ENCODE peak calls at places on chromosome 16, in four cellular contexts. One of them, this sample, is unnamed. For H3K79me2, the result is how much of the 10 kb centered on the place peaks cover.

GRCh38 chr16:68921654-68922053 is 78.3 kb downstream of the TANGO6 start:
- DNase-seq in Karpas-422: no peak
- DNase-seq in GM23248: no peak
- DNase-seq in GM12878: no peak
- DNase-seq in this sample: peak

GRCh38 chr16:55496509-55497145 is 12.2 kb upstream of the LPCAT2 start:
- DNase-seq in Karpas-422: no peak
- DNase-seq in GM12878: no peak
- DNase-seq in GM23248: no peak
- DNase-seq in this sample: no peak

GRCh38 chr16:66382171-66382965 is 15.9 kb downstream of the CDH5 start:
- DNase-seq in GM12878: no peak
- DNase-seq in GM23248: peak
- DNase-seq in Karpas-422: no peak
- DNase-seq in this sample: no peak

GRCh38 chr16:766820-767640 is 6.5 kb downstream of the MSLN start:
- DNase-seq in Karpas-422: no peak
- DNase-seq in GM12878: no peak
- DNase-seq in GM23248: peak
- DNase-seq in this sample: no peak

GRCh38 chr16:58249780-58250478 is 44.9 kb downstream of the PRSS54 start:
- DNase-seq in GM23248: peak
- DNase-seq in GM12878: peak
- DNase-seq in Karpas-422: peak
- DNase-seq in this sample: peak

GRCh38 chr16:80198265-80198994 is 342.4 kb upstream of the DYNLRB2 start:
- DNase-seq in GM12878: no peak
- DNase-seq in Karpas-422: no peak
- DNase-seq in GM23248: peak
- DNase-seq in this sample: no peak

GRCh38 chr16:61968242-61968978 is 67.8 kb downstream of the CDH8 start:
- DNase-seq in GM12878: no peak
- DNase-seq in GM23248: no peak
- DNase-seq in Karpas-422: no peak
- DNase-seq in this sample: no peak

GRCh38 chr16:55323637-55324490 is at the start of gene IRX6:
- DNase-seq in GM23248: peak
- DNase-seq in GM12878: no peak
- DNase-seq in Karpas-422: peak
- DNase-seq in this sample: peak

GRCh38 chr16:10616744-10617640 is 36.6 kb upstream of the EMP2 start:
- DNase-seq in Karpas-422: no peak
- DNase-seq in GM23248: peak
- DNase-seq in GM12878: no peak
- DNase-seq in this sample: peak

GRCh38 chr16:59573528-59574271 is 839.6 kb upstream of the GOT2 start:
- DNase-seq in GM23248: peak
- DNase-seq in GM12878: no peak
- DNase-seq in Karpas-422: no peak
- DNase-seq in this sample: no peak

GRCh38 chr16:79092846-79093245 is 507.7 kb downstream of the MAF start:
- DNase-seq in Karpas-422: no peak
- DNase-seq in GM12878: no peak
- DNase-seq in GM23248: no peak
- DNase-seq in this sample: no peak

GRCh38 chr16:90012978-90013745 is 6.1 kb downstream of the DBNDD1 start:
- DNase-seq in GM12878: no peak
- DNase-seq in Karpas-422: peak
- DNase-seq in GM23248: no peak
- DNase-seq in this sample: no peak

GRCh38 chr16:51763072-51763658 is 612.1 kb upstream of the SALL1 start:
- DNase-seq in Karpas-422: no peak
- DNase-seq in GM12878: no peak
- DNase-seq in GM23248: no peak
- DNase-seq in this sample: peak

GRCh38 chr16:79261461-79261860 is 339.1 kb downstream of the MAF start:
- DNase-seq in GM23248: no peak
- DNase-seq in Karpas-422: peak
- DNase-seq in GM12878: no peak
- DNase-seq in this sample: peak

GRCh38 chr16:20743591-20743990 is 2.0 kb upstream of the THUMPD1 start:
- DNase-seq in GM23248: no peak
- DNase-seq in Karpas-422: no peak
- DNase-seq in GM12878: no peak
- DNase-seq in this sample: no peak

GRCh38 chr16:62170642-62171041 is 134.4 kb upstream of the CDH8 start:
- DNase-seq in GM23248: no peak
- DNase-seq in GM12878: no peak
- DNase-seq in Karpas-422: no peak
- DNase-seq in this sample: no peak

GRCh38 chr16:18800674-18801196 is 614 bp downstream of the ARL6IP1 start:
- DNase-seq in Karpas-422: no peak
- DNase-seq in GM23248: peak
- DNase-seq in GM12878: no peak
- DNase-seq in this sample: peak

GRCh38 chr16:15031596-15031995 is 24.3 kb downstream of the NTAN1 start:
- DNase-seq in GM12878: no peak
- DNase-seq in GM23248: no peak
- DNase-seq in Karpas-422: no peak
- DNase-seq in this sample: no peak

GRCh38 chr16:30557397-30557949 is 701 bp downstream of the ZNF764 start:
- DNase-seq in GM12878: no peak
- DNase-seq in Karpas-422: peak
- DNase-seq in GM23248: peak
- DNase-seq in this sample: no peak

GRCh38 chr16:12155235-12155634 is 178.7 kb downstream of the SNX29 start:
- DNase-seq in GM23248: no peak
- DNase-seq in Karpas-422: no peak
- DNase-seq in GM12878: no peak
- DNase-seq in this sample: no peak
- H3K79me2 ChIP-seq in GM23248: under half
- H3K79me2 ChIP-seq in Karpas-422: under half
- H3K79me2 ChIP-seq in GM12878: under half
- H3K79me2 ChIP-seq in this sample: under half

GRCh38 chr16:53100889-53101288 is 46.1 kb downstream of the CHD9 start:
- DNase-seq in Karpas-422: peak
- DNase-seq in GM12878: no peak
- DNase-seq in GM23248: no peak
- DNase-seq in this sample: no peak
- H3K79me2 ChIP-seq in Karpas-422: half or more
- H3K79me2 ChIP-seq in GM12878: under half
- H3K79me2 ChIP-seq in GM23248: half or more
- H3K79me2 ChIP-seq in this sample: half or more

GRCh38 chr16:72983241-72983640 is 64.7 kb downstream of the ZFHX3 start:
- DNase-seq in GM23248: no peak
- DNase-seq in GM12878: no peak
- DNase-seq in Karpas-422: no peak
- DNase-seq in this sample: no peak
- H3K79me2 ChIP-seq in GM23248: half or more
- H3K79me2 ChIP-seq in GM12878: under half
- H3K79me2 ChIP-seq in Karpas-422: under half
- H3K79me2 ChIP-seq in this sample: half or more

GRCh38 chr16:85718682-85719081 is 29.9 kb upstream of the GINS2 start:
- DNase-seq in GM23248: peak
- DNase-seq in GM12878: no peak
- DNase-seq in Karpas-422: peak
- DNase-seq in this sample: peak

GRCh38 chr16:85718153-85718477 is 29.4 kb upstream of the GINS2 start:
- DNase-seq in GM12878: no peak
- DNase-seq in Karpas-422: no peak
- DNase-seq in GM23248: no peak
- DNase-seq in this sample: no peak

GRCh38 chr16:85719605-85720318 is 31.0 kb upstream of the GINS2 start:
- DNase-seq in GM23248: no peak
- DNase-seq in Karpas-422: no peak
- DNase-seq in GM12878: no peak
- DNase-seq in this sample: no peak

GRCh38 chr16:85722066-85722465 is 28.8 kb downstream of the C16orf74 start:
- DNase-seq in GM23248: no peak
- DNase-seq in GM12878: no peak
- DNase-seq in Karpas-422: no peak
- DNase-seq in this sample: no peak

GRCh38 chr16:85720319-85720637 is 30.6 kb downstream of the C16orf74 start:
- DNase-seq in GM12878: no peak
- DNase-seq in GM23248: peak
- DNase-seq in Karpas-422: no peak
- DNase-seq in this sample: no peak
- H3K79me2 ChIP-seq in GM12878: under half
- H3K79me2 ChIP-seq in GM23248: under half
- H3K79me2 ChIP-seq in Karpas-422: under half
- H3K79me2 ChIP-seq in this sample: under half

GRCh38 chr16:70418993-70419318 is 19.9 kb downstream of the ST3GAL2 start:
- DNase-seq in GM12878: no peak
- DNase-seq in Karpas-422: no peak
- DNase-seq in GM23248: no peak
- DNase-seq in this sample: no peak
- H3K79me2 ChIP-seq in GM12878: half or more
- H3K79me2 ChIP-seq in Karpas-422: half or more
- H3K79me2 ChIP-seq in GM23248: half or more
- H3K79me2 ChIP-seq in this sample: half or more

GRCh38 chr16:12802048-12802447 is 1.6 kb downstream of the CPPED1 start:
- DNase-seq in GM12878: no peak
- DNase-seq in GM23248: no peak
- DNase-seq in Karpas-422: no peak
- DNase-seq in this sample: no peak
- H3K79me2 ChIP-seq in GM12878: under half
- H3K79me2 ChIP-seq in GM23248: half or more
- H3K79me2 ChIP-seq in Karpas-422: under half
- H3K79me2 ChIP-seq in this sample: under half

GRCh38 chr16:74606521-74607309 is at the start of gene GLG1:
- DNase-seq in Karpas-422: peak
- DNase-seq in GM23248: peak
- DNase-seq in GM12878: peak
- DNase-seq in this sample: peak
- H3K79me2 ChIP-seq in Karpas-422: half or more
- H3K79me2 ChIP-seq in GM23248: under half
- H3K79me2 ChIP-seq in GM12878: under half
- H3K79me2 ChIP-seq in this sample: under half

GRCh38 chr16:24996731-24997130 is 18.4 kb downstream of the ARHGAP17 start:
- DNase-seq in GM23248: no peak
- DNase-seq in GM12878: no peak
- DNase-seq in Karpas-422: no peak
- DNase-seq in this sample: no peak

GRCh38 chr16:24997665-24998064 is 17.5 kb downstream of the ARHGAP17 start:
- DNase-seq in Karpas-422: no peak
- DNase-seq in GM23248: no peak
- DNase-seq in GM12878: no peak
- DNase-seq in this sample: no peak

GRCh38 chr16:24999088-24999670 is 16.0 kb downstream of the ARHGAP17 start:
- DNase-seq in GM12878: no peak
- DNase-seq in Karpas-422: no peak
- DNase-seq in GM23248: peak
- DNase-seq in this sample: no peak

GRCh38 chr16:24998201-24998600 is 17.0 kb downstream of the ARHGAP17 start:
- DNase-seq in GM12878: no peak
- DNase-seq in Karpas-422: no peak
- DNase-seq in GM23248: no peak
- DNase-seq in this sample: no peak

DNA sequence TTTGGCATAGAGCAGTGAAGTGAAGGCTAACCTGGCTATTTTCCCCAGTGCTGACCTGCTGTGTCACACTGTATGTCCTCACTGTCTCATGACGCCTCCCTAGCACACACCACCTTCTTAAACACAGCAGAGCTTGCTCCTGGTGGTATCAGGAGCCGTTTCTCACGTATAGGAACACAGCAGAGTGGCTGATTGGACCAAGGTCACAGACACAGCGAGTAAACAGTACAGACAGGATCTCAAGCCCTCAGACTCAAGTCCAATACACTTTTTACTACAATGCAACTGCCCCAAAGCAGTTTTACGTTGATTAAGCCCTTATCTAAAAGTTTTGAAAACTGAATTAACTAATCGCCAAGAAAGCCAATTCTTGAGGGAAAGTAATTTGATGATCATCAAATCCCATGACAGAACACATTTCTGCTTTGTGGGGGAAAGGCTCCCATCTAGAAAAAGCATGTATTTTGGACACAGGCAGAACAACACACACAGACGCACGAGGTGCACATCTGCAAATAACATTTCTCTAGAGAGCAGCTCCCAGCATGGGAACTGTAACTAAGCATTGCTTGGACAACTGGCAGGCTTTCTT is 15.2 kb downstream of the ARHGAP17 start:
- DNase-seq in GM23248: peak
- DNase-seq in GM12878: no peak
- DNase-seq in Karpas-422: no peak
- DNase-seq in this sample: peak
- H3K79me2 ChIP-seq in GM23248: half or more
- H3K79me2 ChIP-seq in GM12878: half or more
- H3K79me2 ChIP-seq in Karpas-422: half or more
- H3K79me2 ChIP-seq in this sample: half or more

GRCh38 chr16:72926671-72927070 is 121.3 kb downstream of the ZFHX3 start:
- DNase-seq in GM23248: no peak
- DNase-seq in GM12878: no peak
- DNase-seq in Karpas-422: no peak
- DNase-seq in this sample: no peak
- H3K79me2 ChIP-seq in GM23248: half or more
- H3K79me2 ChIP-seq in GM12878: under half
- H3K79me2 ChIP-seq in Karpas-422: under half
- H3K79me2 ChIP-seq in this sample: half or more

GRCh38 chr16:88463411-88463810 is 10.3 kb downstream of the ZFPM1 start:
- DNase-seq in GM12878: no peak
- DNase-seq in GM23248: no peak
- DNase-seq in Karpas-422: no peak
- DNase-seq in this sample: no peak
- H3K79me2 ChIP-seq in GM12878: under half
- H3K79me2 ChIP-seq in GM23248: under half
- H3K79me2 ChIP-seq in Karpas-422: under half
- H3K79me2 ChIP-seq in this sample: half or more

This sample was measured in hepatocyte.